ENCODE peak calls at places on chromosomes 12 and 14, in four cellular contexts. G is H1, O is A549, Z is tibial nerve. N is an unnamed sample.

GRCh38 chr12:45200497-45201043 is 15.3 kb upstream of the ANO6 start:
- DNase-seq in G (no peak), O (no peak), Z (no peak), N (no peak)

GRCh38 chr12:65922077-65922476 is 97.8 kb downstream of the HMGA2 start:
- DNase-seq in G (no peak), O (no peak), Z (no peak), N (no peak)

GRCh38 chr12:114777052-114777451 is 93.1 kb upstream of the TBX3 start:
- DNase-seq in G (no peak), O (no peak), Z (no peak), N (no peak)

GRCh38 chr12:52975820-52976573 is 27.1 kb downstream of the KRT18 start:
- DNase-seq in G (no peak), O (no peak), Z (no peak), N (no peak)

GRCh38 chr14:70666364-70666691 is 24.6 kb downstream of the TTC9 start:
- DNase-seq in G (no peak), O (no peak), Z (no peak), N (no peak)

GRCh38 chr12:29517265-29517664 is 19.8 kb upstream of the OVCH1 start:
- DNase-seq in G (no peak), O (no peak), Z (no peak), N (no peak)

GRCh38 chr14:99619873-99620834 is 16.1 kb upstream of the CCDC85C start:
- DNase-seq in G (no peak), O (no peak), Z (no peak), N (no peak)

GRCh38 chr12:93050026-93050747 is 121.1 kb upstream of the EEA1 start:
- DNase-seq in G (no peak), O (no peak), Z (no peak), N (no peak)

GRCh38 chr12:22271036-22271435 is 63.5 kb downstream of the ST8SIA1 start:
- DNase-seq in G (no peak), O (no peak), Z (no peak), N (no peak)

GRCh38 chr12:32010631-32011030 is 51.4 kb downstream of the RESF1 start:
- DNase-seq in G (no peak), O (no peak), Z (no peak), N (no peak)

GRCh38 chr14:100398044-100398443 is 74.9 kb downstream of the SLC25A47 start:
- DNase-seq in G (no peak), O (no peak), Z (no peak), N (no peak)

GRCh38 chr12:79409562-79409961 is 281.2 kb downstream of the PAWR start:
- DNase-seq in G (no peak), O (no peak), Z (no peak), N (no peak)

GRCh38 chr12:65824314-65824563 is at the start of gene HMGA2:
- DNase-seq in G (no peak), O (no peak), Z (no peak), N (peak; percentile 67)

GRCh38 chr12:25759752-25760151 is 198.7 kb upstream of the RASSF8 start:
- DNase-seq in G (no peak), O (no peak), Z (no peak), N (no peak)

DNA sequence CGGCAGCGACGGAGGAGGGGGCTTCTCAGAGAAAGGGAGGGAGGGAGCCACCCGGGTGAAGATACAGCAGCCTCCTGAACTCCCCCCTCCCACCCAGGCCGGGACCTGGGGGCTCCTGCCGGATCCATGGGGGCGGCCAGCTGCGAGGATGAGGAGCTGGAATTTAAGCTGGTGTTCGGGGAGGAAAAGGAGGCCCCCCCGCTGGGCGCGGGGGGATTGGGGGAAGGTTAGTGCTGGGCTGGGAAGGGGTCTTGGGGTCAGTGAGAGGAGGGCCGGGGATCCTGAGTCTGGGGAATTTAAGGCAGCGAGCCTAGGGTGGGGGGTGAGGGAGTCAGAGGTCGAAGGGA is 204 bp downstream of the NFATC4 start:
- DNase-seq in G (no peak), O (no peak), Z (no peak), N (no peak)
- TF ChIP-seq POLR2A in G (no peak), O (no peak), Z (no peak), N (no peak)

GRCh38 chr12:122965851-122966742 is at the start of gene ABCB9:
- DNase-seq in G (peak; percentile 90), O (peak; percentile 90), Z (peak; percentile 80), N (peak; percentile 95)
- TF ChIP-seq POLR2A in G (no peak), O (peak; percentile 85), Z (peak; percentile 14), N (peak; percentile 52)

DNA sequence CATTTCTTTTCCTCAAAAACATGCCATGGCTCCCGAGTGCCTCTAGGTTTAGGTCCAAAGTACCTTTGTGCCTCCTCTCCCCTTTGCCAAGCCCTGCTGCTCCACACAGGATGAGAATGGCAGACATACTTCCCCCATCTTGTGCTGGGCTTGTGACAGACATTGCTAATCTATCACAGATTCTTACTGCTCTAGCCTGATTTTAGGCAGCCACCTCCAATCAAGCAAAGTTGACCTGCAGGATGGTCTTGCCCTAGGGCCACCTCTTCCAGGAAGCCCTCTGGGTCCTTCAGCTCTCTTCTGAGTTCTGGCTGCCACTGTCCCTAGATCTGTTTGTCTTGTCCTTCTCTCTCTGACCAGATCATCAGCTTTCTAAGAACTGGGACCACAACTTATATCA is 20.5 kb downstream of the FOXN4 start:
- DNase-seq in G (no peak), O (no peak), Z (no peak), N (no peak)
- TF ChIP-seq POLR2A in G (no peak), O (no peak), Z (no peak), N (no peak)

GRCh38 chr12:50398931-50399330 is 1.8 kb upstream of the LARP4 start:
- DNase-seq in G (no peak), O (no peak), Z (no peak), N (no peak)

GRCh38 chr12:50402270-50403000 is 1.8 kb downstream of the LARP4 start:
- DNase-seq in G (no peak), O (no peak), Z (no peak), N (peak; percentile 40)

GRCh38 chr12:50400104-50400637 is 514 bp upstream of the LARP4 start:
- DNase-seq in G (no peak), O (no peak), Z (no peak), N (peak; percentile 36)

GRCh38 chr12:50401383-50402155 is 884 bp downstream of the LARP4 start:
- DNase-seq in G (no peak), O (no peak), Z (peak; percentile 47), N (peak; percentile 59)

GRCh38 chr12:50400638-50401382 is at the start of gene LARP4:
- DNase-seq in G (peak; percentile 84), O (peak; percentile 96), Z (peak; percentile 95), N (peak; percentile 98)
- TF ChIP-seq POLR2A in G (peak; percentile 96), O (peak; percentile 89), Z (peak; percentile 84), N (peak; percentile 94)

DNA sequence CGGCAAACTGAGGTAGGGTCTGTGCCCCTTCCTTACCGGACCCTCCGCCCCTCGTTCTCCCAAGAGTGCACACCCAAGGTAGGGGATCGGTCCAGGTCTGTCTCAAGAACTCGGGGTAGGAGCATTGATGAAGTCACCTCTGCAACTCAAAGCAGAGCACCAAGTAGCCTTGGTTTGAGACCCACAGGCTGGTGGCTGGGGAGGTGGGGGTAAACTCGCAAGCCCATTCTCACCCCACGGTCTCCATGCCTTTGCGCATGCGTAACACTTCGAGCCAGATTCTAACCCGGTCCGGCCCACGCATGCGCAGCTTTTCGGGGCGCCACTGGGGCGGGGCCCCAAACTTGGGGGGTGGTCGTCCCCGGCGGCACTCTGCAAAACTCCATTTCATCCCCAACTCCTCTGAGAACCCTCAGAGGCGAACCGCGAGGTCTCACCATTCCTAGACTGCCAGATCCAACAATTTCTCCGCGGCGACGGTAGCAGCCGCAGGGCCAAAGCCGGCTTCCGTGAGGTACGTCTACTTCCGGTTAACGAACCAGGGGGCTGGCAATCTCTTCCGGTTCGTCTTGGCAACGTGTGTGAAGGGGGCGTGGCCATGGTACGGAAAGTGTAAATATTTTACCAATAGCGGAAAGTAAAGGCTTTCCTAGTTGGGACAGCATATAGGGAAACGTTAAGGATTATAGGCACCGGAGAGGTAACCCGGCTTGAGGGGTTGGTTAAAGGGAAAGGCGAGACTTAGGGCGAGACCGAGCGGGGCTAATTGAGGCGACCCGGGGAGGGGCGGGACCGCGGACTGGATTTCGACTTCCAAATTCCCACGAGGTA is at the start of gene MCRS1:
- DNase-seq in G (peak; percentile 44), O (peak; percentile 99), Z (peak; percentile 90), N (peak; percentile 94)
- TF ChIP-seq POLR2A in G (peak; percentile 96), O (peak; percentile 63), Z (no peak), N (peak; percentile 93)

DNA sequence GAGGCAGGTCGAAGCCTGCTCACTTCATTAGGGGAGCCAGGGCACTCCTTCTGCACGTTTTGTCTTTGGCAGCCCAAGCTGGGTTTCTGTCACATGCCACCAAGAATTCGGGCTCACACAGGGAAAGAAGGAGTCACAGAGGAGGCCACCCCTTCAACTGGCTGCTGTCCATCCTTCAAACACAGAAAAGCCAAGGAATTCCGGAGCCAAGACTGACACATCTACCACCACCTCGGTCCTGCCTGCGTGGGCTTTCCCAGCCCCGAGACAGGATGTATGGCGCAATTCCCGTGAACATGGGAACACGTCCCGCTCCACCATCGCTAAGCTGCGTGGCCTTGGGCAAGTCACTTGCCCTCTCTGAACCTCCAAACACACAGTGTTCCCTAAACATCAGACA is 70.4 kb downstream of the NCOR2 start:
- DNase-seq in G (no peak), O (no peak), Z (no peak), N (no peak)
- TF ChIP-seq POLR2A in G (no peak), O (no peak), Z (no peak), N (no peak)

GRCh38 chr12:128012110-128012509 is 254.9 kb upstream of the TMEM132C start:
- DNase-seq in G (no peak), O (no peak), Z (no peak), N (no peak)

GRCh38 chr12:128019996-128020544 is 246.9 kb upstream of the TMEM132C start:
- DNase-seq in G (no peak), O (no peak), Z (no peak), N (no peak)

DNA sequence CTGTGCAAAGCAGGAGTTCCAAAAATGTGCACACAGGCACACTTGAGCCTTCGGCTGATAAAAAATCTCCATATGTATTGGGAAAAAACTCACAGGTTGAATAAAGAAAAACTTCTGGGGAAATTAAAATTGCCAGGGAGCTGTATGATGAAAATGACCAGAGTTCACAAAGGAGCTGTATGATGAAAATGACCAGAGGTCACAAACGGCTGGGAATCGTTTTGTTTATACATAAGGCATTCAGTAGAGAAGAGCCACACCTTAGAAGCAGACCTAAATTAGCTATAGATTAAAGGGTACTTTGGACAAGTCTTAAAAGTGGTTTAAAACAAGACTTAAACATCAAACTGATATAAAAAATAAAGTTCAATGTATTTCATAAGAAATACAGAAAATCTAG is 251.7 kb upstream of the TMEM132C start:
- DNase-seq in G (no peak), O (no peak), Z (no peak), N (no peak)
- TF ChIP-seq POLR2A in G (no peak), O (no peak), Z (no peak), N (no peak)

DNA sequence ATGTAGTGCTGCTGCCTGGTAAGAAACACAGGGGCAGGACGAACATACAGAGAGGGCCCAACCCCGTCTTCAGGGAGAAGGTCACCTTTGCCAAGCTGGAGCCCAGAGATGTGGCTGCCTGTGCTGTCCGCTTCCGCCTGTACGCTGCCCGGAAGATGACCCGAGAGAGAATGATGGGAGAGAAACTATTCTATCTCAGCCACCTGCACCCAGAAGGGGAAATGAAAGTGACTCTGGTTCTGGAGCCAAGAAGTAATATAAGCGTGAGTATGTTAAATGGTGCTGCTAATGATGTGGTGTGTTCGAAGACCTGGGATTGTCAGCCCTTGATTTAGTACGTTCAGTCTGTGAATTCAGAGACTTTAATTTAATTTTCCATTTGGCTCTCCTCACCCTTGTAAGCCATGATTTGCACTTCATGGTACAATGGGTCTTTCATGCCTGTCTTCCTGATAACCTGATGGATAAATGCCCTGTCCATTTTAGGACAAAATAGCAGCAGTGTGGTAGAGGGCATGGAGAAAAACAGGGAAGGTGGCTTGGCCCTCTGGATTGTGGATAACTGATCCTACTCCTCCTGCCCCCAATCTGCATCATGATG is 318.9 kb downstream of the SNAPC1 start:
- DNase-seq in G (no peak), O (no peak), Z (no peak), N (no peak)
- TF ChIP-seq POLR2A in G (no peak), O (no peak), Z (no peak), N (no peak)

GRCh38 chr14:51846631-51847488 is 13.6 kb upstream of the GNG2 start:
- DNase-seq in G (peak; percentile 46), O (no peak), Z (peak; percentile 59), N (peak; percentile 51)
- TF ChIP-seq POLR2A in G (no peak), O (no peak), Z (no peak), N (peak; percentile 49)